ENCODE peak calls at places on chromosomes 6 and 20, in nine cellular contexts. One of them, this sample, is unnamed.

GRCh38 chr6:56328366-56328765 is 81.0 kb upstream of the COL21A1 start:
- DNase-seq in upper lobe of right lung: no peak
- DNase-seq in coronary artery: no peak
- DNase-seq in sigmoid colon: no peak
- DNase-seq in esophagus squamous epithelium: no peak
- DNase-seq in MM.1S: no peak
- DNase-seq in stomach: no peak
- DNase-seq in tibial nerve: no peak
- DNase-seq in AG04450: no peak
- DNase-seq in this sample: no peak

GRCh38 chr6:83192456-83192855 is 609 bp downstream of the PGM3 start:
- DNase-seq in upper lobe of right lung: no peak
- DNase-seq in coronary artery: no peak
- DNase-seq in sigmoid colon: no peak
- DNase-seq in esophagus squamous epithelium: no peak
- DNase-seq in MM.1S: no peak
- DNase-seq in stomach: no peak
- DNase-seq in tibial nerve: no peak
- DNase-seq in AG04450: no peak
- DNase-seq in this sample: no peak

GRCh38 chr20:1890469-1891262 is 4.5 kb upstream of the SIRPA start:
- DNase-seq in upper lobe of right lung: no peak
- DNase-seq in coronary artery: no peak
- DNase-seq in sigmoid colon: no peak
- DNase-seq in esophagus squamous epithelium: no peak
- DNase-seq in MM.1S: no peak
- DNase-seq in stomach: no peak
- DNase-seq in tibial nerve: no peak
- DNase-seq in AG04450: no peak
- DNase-seq in this sample: no peak

GRCh38 chr6:75458895-75459294 is 34.7 kb downstream of the FILIP1 start:
- DNase-seq in upper lobe of right lung: no peak
- DNase-seq in coronary artery: no peak
- DNase-seq in sigmoid colon: peak
- DNase-seq in esophagus squamous epithelium: no peak
- DNase-seq in MM.1S: no peak
- DNase-seq in stomach: no peak
- DNase-seq in tibial nerve: no peak
- DNase-seq in AG04450: no peak
- DNase-seq in this sample: no peak

GRCh38 chr6:113271437-113271836 is 585.7 kb upstream of the MARCKS start:
- DNase-seq in upper lobe of right lung: no peak
- DNase-seq in coronary artery: no peak
- DNase-seq in sigmoid colon: no peak
- DNase-seq in esophagus squamous epithelium: no peak
- DNase-seq in MM.1S: no peak
- DNase-seq in stomach: no peak
- DNase-seq in tibial nerve: no peak
- DNase-seq in AG04450: no peak
- DNase-seq in this sample: no peak

GRCh38 chr6:37141291-37142046 is 28.5 kb upstream of the PIM1 start:
- DNase-seq in upper lobe of right lung: no peak
- DNase-seq in coronary artery: no peak
- DNase-seq in sigmoid colon: peak
- DNase-seq in esophagus squamous epithelium: no peak
- DNase-seq in MM.1S: peak
- DNase-seq in stomach: no peak
- DNase-seq in tibial nerve: no peak
- DNase-seq in AG04450: peak
- DNase-seq in this sample: peak

GRCh38 chr6:121879149-121879548 is 443.7 kb downstream of the GJA1 start:
- DNase-seq in upper lobe of right lung: no peak
- DNase-seq in coronary artery: no peak
- DNase-seq in sigmoid colon: no peak
- DNase-seq in esophagus squamous epithelium: no peak
- DNase-seq in MM.1S: no peak
- DNase-seq in stomach: no peak
- DNase-seq in tibial nerve: no peak
- DNase-seq in AG04450: peak
- DNase-seq in this sample: no peak

GRCh38 chr6:118660218-118660569 is 8.8 kb upstream of the CEP85L start:
- DNase-seq in upper lobe of right lung: no peak
- DNase-seq in coronary artery: no peak
- DNase-seq in sigmoid colon: no peak
- DNase-seq in esophagus squamous epithelium: no peak
- DNase-seq in MM.1S: peak
- DNase-seq in stomach: no peak
- DNase-seq in tibial nerve: no peak
- DNase-seq in AG04450: no peak
- DNase-seq in this sample: no peak

GRCh38 chr20:63973636-63974401 is 4.1 kb upstream of the ZNF512B start:
- DNase-seq in upper lobe of right lung: peak
- DNase-seq in coronary artery: peak
- DNase-seq in sigmoid colon: peak
- DNase-seq in esophagus squamous epithelium: no peak
- DNase-seq in MM.1S: peak
- DNase-seq in stomach: peak
- DNase-seq in tibial nerve: peak
- DNase-seq in AG04450: peak
- DNase-seq in this sample: peak

GRCh38 chr6:28152531-28152930 is 10.8 kb downstream of the ZKSCAN8 start:
- DNase-seq in upper lobe of right lung: no peak
- DNase-seq in coronary artery: no peak
- DNase-seq in sigmoid colon: no peak
- DNase-seq in esophagus squamous epithelium: no peak
- DNase-seq in MM.1S: no peak
- DNase-seq in stomach: no peak
- DNase-seq in tibial nerve: no peak
- DNase-seq in AG04450: no peak
- DNase-seq in this sample: no peak

GRCh38 chr6:87828044-87828443 is 126.0 kb upstream of the AKIRIN2 start:
- DNase-seq in upper lobe of right lung: no peak
- DNase-seq in coronary artery: no peak
- DNase-seq in sigmoid colon: no peak
- DNase-seq in esophagus squamous epithelium: no peak
- DNase-seq in MM.1S: no peak
- DNase-seq in stomach: no peak
- DNase-seq in tibial nerve: no peak
- DNase-seq in AG04450: no peak
- DNase-seq in this sample: no peak

GRCh38 chr20:10971096-10971495 is 297.3 kb upstream of the JAG1 start:
- DNase-seq in upper lobe of right lung: no peak
- DNase-seq in coronary artery: no peak
- DNase-seq in sigmoid colon: no peak
- DNase-seq in esophagus squamous epithelium: no peak
- DNase-seq in MM.1S: no peak
- DNase-seq in stomach: no peak
- DNase-seq in tibial nerve: no peak
- DNase-seq in AG04450: no peak
- DNase-seq in this sample: no peak

GRCh38 chr6:167426620-167427019 is 101.7 kb downstream of the TTLL2 start:
- DNase-seq in upper lobe of right lung: no peak
- DNase-seq in coronary artery: peak
- DNase-seq in sigmoid colon: no peak
- DNase-seq in esophagus squamous epithelium: no peak
- DNase-seq in MM.1S: no peak
- DNase-seq in stomach: no peak
- DNase-seq in tibial nerve: no peak
- DNase-seq in AG04450: no peak
- DNase-seq in this sample: no peak

GRCh38 chr6:157323114-157323923 is at the start of gene TMEM242:
- DNase-seq in upper lobe of right lung: peak
- DNase-seq in coronary artery: peak
- DNase-seq in sigmoid colon: peak
- DNase-seq in esophagus squamous epithelium: no peak
- DNase-seq in MM.1S: peak
- DNase-seq in stomach: peak
- DNase-seq in tibial nerve: peak
- DNase-seq in AG04450: peak
- DNase-seq in this sample: peak
- TF ChIP-seq CTCF in upper lobe of right lung: peak
- TF ChIP-seq CTCF in coronary artery: no peak
- TF ChIP-seq CTCF in sigmoid colon: peak
- TF ChIP-seq CTCF in esophagus squamous epithelium: peak
- TF ChIP-seq CTCF in MM.1S: no peak
- TF ChIP-seq CTCF in stomach: no peak
- TF ChIP-seq CTCF in tibial nerve: peak
- TF ChIP-seq CTCF in AG04450: peak
- TF ChIP-seq CTCF in this sample: peak

GRCh38 chr6:165566088-165566828 is 96.8 kb downstream of the PDE10A start:
- DNase-seq in upper lobe of right lung: no peak
- DNase-seq in coronary artery: no peak
- DNase-seq in sigmoid colon: no peak
- DNase-seq in esophagus squamous epithelium: no peak
- DNase-seq in MM.1S: no peak
- DNase-seq in stomach: no peak
- DNase-seq in tibial nerve: no peak
- DNase-seq in AG04450: no peak
- DNase-seq in this sample: no peak

GRCh38 chr6:165568326-165568725 is 94.7 kb downstream of the PDE10A start:
- DNase-seq in upper lobe of right lung: no peak
- DNase-seq in coronary artery: no peak
- DNase-seq in sigmoid colon: no peak
- DNase-seq in esophagus squamous epithelium: no peak
- DNase-seq in MM.1S: no peak
- DNase-seq in stomach: no peak
- DNase-seq in tibial nerve: no peak
- DNase-seq in AG04450: no peak
- DNase-seq in this sample: no peak

GRCh38 chr6:165559632-165560031 is 103.4 kb downstream of the PDE10A start:
- DNase-seq in upper lobe of right lung: no peak
- DNase-seq in coronary artery: no peak
- DNase-seq in sigmoid colon: no peak
- DNase-seq in esophagus squamous epithelium: no peak
- DNase-seq in MM.1S: no peak
- DNase-seq in stomach: no peak
- DNase-seq in tibial nerve: no peak
- DNase-seq in AG04450: no peak
- DNase-seq in this sample: no peak

GRCh38 chr6:165557674-165558073 is 105.4 kb downstream of the PDE10A start:
- DNase-seq in upper lobe of right lung: no peak
- DNase-seq in coronary artery: no peak
- DNase-seq in sigmoid colon: no peak
- DNase-seq in esophagus squamous epithelium: no peak
- DNase-seq in MM.1S: no peak
- DNase-seq in stomach: no peak
- DNase-seq in tibial nerve: no peak
- DNase-seq in AG04450: no peak
- DNase-seq in this sample: no peak

DNA sequence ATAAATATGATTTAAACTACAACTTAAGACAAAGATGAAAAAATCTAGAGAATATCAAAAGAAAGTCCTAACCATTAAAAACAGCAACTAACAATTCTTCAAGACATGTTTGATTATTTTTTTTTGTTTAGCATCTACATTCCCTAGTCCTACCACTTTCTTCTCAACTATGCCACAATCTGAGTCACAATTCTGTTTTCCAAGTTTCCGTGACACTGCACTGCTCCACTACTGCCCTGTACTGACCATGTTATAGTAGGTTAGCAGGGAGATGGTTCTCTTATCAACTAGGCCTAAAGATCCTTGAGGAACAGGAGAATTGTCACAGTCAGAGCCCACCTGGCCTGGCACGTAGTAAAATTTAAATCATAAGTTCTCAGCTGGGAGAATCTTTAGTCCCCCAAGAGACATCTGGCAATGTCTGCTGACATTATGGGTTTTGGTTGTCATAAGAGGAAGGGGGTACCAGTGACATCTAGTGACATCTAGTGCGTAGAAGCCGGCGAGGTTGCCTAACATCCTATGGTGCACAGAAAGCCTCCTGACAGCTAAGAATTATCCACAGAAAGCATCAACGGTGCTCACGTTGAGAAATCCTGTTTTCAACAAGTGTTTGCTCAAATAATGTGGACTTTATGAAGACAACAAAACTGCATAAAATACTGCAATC is 100.5 kb downstream of the PDE10A start:
- DNase-seq in upper lobe of right lung: no peak
- DNase-seq in coronary artery: no peak
- DNase-seq in sigmoid colon: no peak
- DNase-seq in esophagus squamous epithelium: no peak
- DNase-seq in MM.1S: no peak
- DNase-seq in stomach: no peak
- DNase-seq in tibial nerve: no peak
- DNase-seq in AG04450: no peak
- DNase-seq in this sample: no peak
- H3K4me3 ChIP-seq in upper lobe of right lung: no peak
- H3K4me3 ChIP-seq in coronary artery: no peak
- H3K4me3 ChIP-seq in sigmoid colon: no peak
- H3K4me3 ChIP-seq in esophagus squamous epithelium: no peak
- H3K4me3 ChIP-seq in MM.1S: no peak
- H3K4me3 ChIP-seq in stomach: no peak
- H3K4me3 ChIP-seq in tibial nerve: no peak
- H3K4me3 ChIP-seq in AG04450: no peak
- H3K4me3 ChIP-seq in this sample: no peak

GRCh38 chr6:153698001-153698400 is 341.0 kb upstream of the OPRM1 start:
- DNase-seq in upper lobe of right lung: no peak
- DNase-seq in coronary artery: no peak
- DNase-seq in sigmoid colon: no peak
- DNase-seq in esophagus squamous epithelium: no peak
- DNase-seq in MM.1S: no peak
- DNase-seq in stomach: no peak
- DNase-seq in tibial nerve: no peak
- DNase-seq in AG04450: no peak
- DNase-seq in this sample: no peak
- TF ChIP-seq CTCF in upper lobe of right lung: no peak
- TF ChIP-seq CTCF in coronary artery: no peak
- TF ChIP-seq CTCF in sigmoid colon: no peak
- TF ChIP-seq CTCF in esophagus squamous epithelium: no peak
- TF ChIP-seq CTCF in MM.1S: no peak
- TF ChIP-seq CTCF in stomach: no peak
- TF ChIP-seq CTCF in tibial nerve: no peak
- TF ChIP-seq CTCF in AG04450: no peak
- TF ChIP-seq CTCF in this sample: no peak

DNA sequence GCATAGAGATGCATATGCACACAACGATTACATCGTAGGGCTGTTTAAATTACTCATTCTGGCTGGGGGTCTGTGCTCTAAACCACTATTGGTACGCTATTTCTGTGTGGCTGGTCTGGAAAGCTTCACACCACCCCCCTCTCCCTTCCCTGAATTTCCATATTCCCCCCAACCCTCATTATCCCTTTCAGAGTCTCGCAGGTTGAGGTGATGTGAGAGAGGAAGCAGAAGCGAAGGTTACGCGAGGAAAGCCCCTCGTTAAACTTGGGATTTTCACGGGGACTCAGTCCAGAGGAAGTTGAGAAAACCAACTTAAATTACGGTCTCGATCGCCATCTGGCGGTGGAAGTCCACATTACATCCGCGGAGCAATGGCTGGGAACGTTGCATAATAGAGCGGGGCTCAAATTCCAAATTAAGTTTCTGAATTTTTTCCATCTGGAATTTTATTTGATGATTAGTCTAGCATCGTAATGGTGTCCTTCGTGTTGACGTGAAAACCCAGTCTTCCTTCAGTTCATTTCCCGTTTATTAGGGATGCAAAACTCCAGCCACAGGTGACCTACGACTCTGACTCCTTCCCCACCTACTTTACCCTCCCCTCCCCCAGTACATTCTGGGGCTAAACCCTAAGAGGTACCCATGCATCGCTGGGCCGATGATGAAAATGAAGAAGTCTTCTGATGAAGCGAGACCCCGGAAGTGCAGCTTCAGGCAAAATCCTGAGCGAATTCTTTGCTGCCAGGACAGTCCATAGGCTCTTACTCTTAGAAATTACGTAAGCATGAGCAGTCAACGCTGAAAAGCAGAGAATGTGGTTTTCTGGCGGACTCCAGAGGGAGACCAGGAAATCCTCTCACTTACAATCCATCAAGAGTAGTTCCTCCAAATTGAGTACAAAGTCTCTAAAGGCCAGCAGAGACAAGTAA is 19.7 kb downstream of the HLA-DOB start:
- DNase-seq in upper lobe of right lung: peak
- DNase-seq in coronary artery: no peak
- DNase-seq in sigmoid colon: peak
- DNase-seq in esophagus squamous epithelium: no peak
- DNase-seq in MM.1S: peak
- DNase-seq in stomach: peak
- DNase-seq in tibial nerve: peak
- DNase-seq in AG04450: no peak
- DNase-seq in this sample: peak
- H3K4me3 ChIP-seq in upper lobe of right lung: peak
- H3K4me3 ChIP-seq in coronary artery: peak
- H3K4me3 ChIP-seq in sigmoid colon: peak
- H3K4me3 ChIP-seq in esophagus squamous epithelium: peak
- H3K4me3 ChIP-seq in MM.1S: peak
- H3K4me3 ChIP-seq in stomach: no peak
- H3K4me3 ChIP-seq in tibial nerve: peak
- H3K4me3 ChIP-seq in AG04450: peak
- H3K4me3 ChIP-seq in this sample: peak